ENCODE peak calls at places on chromosome 15, in four cellular contexts. G is activated naive CD8-positive, alpha-beta T cell treated with anti-CD3 and anti-CD28 coated beads, Interleukin-2, amount 50 U/mL, for 24 hours; O is T-cell; M is NCI-H748 treated with DMSO at 0.1 percent for 48 hours. A is an unnamed sample.

GRCh38 chr15:80693682-80694623 is 1.2 kb upstream of the ABHD17C start:
- DNase-seq in M (peak; percentile 6), O (no peak), G (no peak), A (no peak)

GRCh38 chr15:68301300-68301699 is 23.8 kb downstream of the FEM1B start:
- DNase-seq in M (no peak), G (no peak), O (no peak), A (no peak)

GRCh38 chr15:90730290-90730689 is 13.1 kb downstream of the BLM start:
- DNase-seq in G (no peak), M (no peak), O (no peak), A (no peak)

GRCh38 chr15:35673093-35673573 is 127.2 kb upstream of the DPH6 start:
- DNase-seq in O (no peak), G (peak; percentile 2), M (no peak), A (no peak)

GRCh38 chr15:29756358-29757267 is 65.7 kb downstream of the TJP1 start:
- DNase-seq in G (no peak), O (no peak), M (no peak), A (no peak)

GRCh38 chr15:69462030-69462492 is 9.4 kb downstream of the RPLP1 start:
- DNase-seq in O (no peak), M (no peak), G (no peak), A (no peak)

GRCh38 chr15:90698629-90699028 is 18.5 kb upstream of the BLM start:
- DNase-seq in O (no peak), M (no peak), G (no peak), A (no peak)

GRCh38 chr15:70091649-70092461 is 5.9 kb downstream of the TLE3 start:
- DNase-seq in M (peak; percentile 60), O (no peak), G (no peak), A (peak; percentile 31)

GRCh38 chr15:100727291-100727851 is 125.0 kb downstream of the ASB7 start:
- DNase-seq in M (no peak), O (no peak), G (no peak), A (no peak)

GRCh38 chr15:59140422-59141226 is 35.7 kb downstream of the CCNB2 start:
- DNase-seq in G (no peak), O (no peak), M (no peak), A (no peak)

GRCh38 chr15:67148196-67148701 is 82.8 kb downstream of the SMAD3 start:
- DNase-seq in O (no peak), G (no peak), M (no peak), A (no peak)

GRCh38 chr15:74782596-74783071 is 754 bp downstream of the CSK start:
- DNase-seq in O (no peak), M (no peak), G (no peak), A (no peak)

GRCh38 chr15:89649716-89650115 is 5.6 kb downstream of the KIF7 start:
- DNase-seq in O (no peak), M (no peak), G (no peak), A (no peak)

GRCh38 chr15:80773122-80773551 is 6.0 kb upstream of the CEMIP start:
- DNase-seq in O (no peak), G (no peak), M (peak; percentile 14), A (no peak)

GRCh38 chr15:50425219-50425618 is 1.0 kb downstream of the USP8 start:
- DNase-seq in O (no peak), G (no peak), M (no peak), A (no peak)

GRCh38 chr15:80423215-80423614 is 19.0 kb downstream of the ARNT2 start:
- DNase-seq in M (no peak), G (no peak), O (no peak), A (no peak)

GRCh38 chr15:70690491-70691281 is 72.7 kb downstream of the UACA start:
- DNase-seq in O (no peak), G (no peak), M (no peak), A (no peak)

GRCh38 chr15:66328721-66329220 is 27.7 kb downstream of the TIPIN start:
- DNase-seq in M (no peak), G (no peak), O (no peak), A (no peak)

GRCh38 chr15:40108061-40108854 is 421 bp downstream of the BMF start:
- DNase-seq in M (no peak), G (no peak), O (no peak), A (no peak)

GRCh38 chr15:73317651-73318462 is 50.9 kb downstream of the HCN4 start:
- DNase-seq in O (no peak), M (no peak), G (no peak), A (no peak)

GRCh38 chr15:78170848-78171773 is 21.9 kb downstream of the IDH3A start:
- DNase-seq in O (no peak), M (no peak), G (no peak), A (no peak)

GRCh38 chr15:89203705-89204273 is 17.6 kb downstream of the RLBP1 start:
- DNase-seq in O (no peak), G (peak; percentile 34), M (no peak), A (no peak)

GRCh38 chr15:94105760-94106159 is 125.6 kb upstream of the MCTP2 start:
- DNase-seq in M (no peak), O (no peak), G (no peak), A (no peak)

GRCh38 chr15:40347559-40348470 is 3.0 kb upstream of the PHGR1 start:
- DNase-seq in M (no peak), G (no peak), O (no peak), A (no peak)

GRCh38 chr15:90075420-90076289 is 26.6 kb downstream of the IDH2 start:
- DNase-seq in G (no peak), O (no peak), M (no peak), A (no peak)

GRCh38 chr15:59746777-59747176 is 57.7 kb upstream of the BNIP2 start:
- DNase-seq in G (no peak), O (no peak), M (no peak), A (no peak)

GRCh38 chr15:78679089-78679511 is 38.1 kb upstream of the CHRNB4 start:
- DNase-seq in M (no peak), O (no peak), G (no peak), A (no peak)

GRCh38 chr15:67836477-67836876 is 3.4 kb downstream of the RNU6-1 start:
- DNase-seq in G (peak; percentile 57), M (peak; percentile 38), O (peak; percentile 50), A (no peak)